ENCODE peak calls at places on chromosomes 7 and 10, in eight cellular contexts. S is HCT116, K is fibroblast of lung, I is GM23248, P is mesenchymal stem cell, T is endodermal cell, B is lower lobe of right lung, Z is PC-9. H is an unnamed sample. For H3K27me3, the result is how much of the 10 kb centered on the place peaks cover.

GRCh38 chr10:47141349-47141748 is 158.6 kb upstream of the GDF10 start:
- DNase-seq in S (no peak), Z (no peak), I (no peak), B (no peak), T (no peak), P (no peak), K (no peak), H (no peak)

GRCh38 chr10:12081879-12082560 is 13.3 kb downstream of the DHTKD1 start:
- DNase-seq in Z (no peak), B (no peak), I (peak), T (no peak), K (peak), P (peak), S (no peak), H (no peak)

GRCh38 chr10:3096149-3096548 is 28.8 kb downstream of the PFKP start:
- DNase-seq in T (no peak), B (no peak), Z (no peak), I (peak), P (peak), K (peak), S (no peak), H (peak)

GRCh38 chr7:103651558-103651957 is 205.6 kb upstream of the SLC26A5 start:
- DNase-seq in I (no peak), T (peak), P (no peak), K (no peak), S (no peak), B (no peak), Z (no peak), H (no peak)

GRCh38 chr10:51656467-51656866 is 42.9 kb downstream of the CSTF2T start:
- DNase-seq in I (no peak), Z (no peak), K (no peak), S (no peak), B (no peak), P (no peak), T (no peak), H (no peak)

GRCh38 chr7:138656952-138657351 is 44.2 kb downstream of the SVOPL start:
- DNase-seq in B (no peak), T (no peak), S (no peak), K (no peak), P (no peak), I (no peak), Z (no peak), H (no peak)

GRCh38 chr10:76430330-76430729 is 998.9 kb downstream of the LRMDA start:
- DNase-seq in B (no peak), P (peak), T (no peak), Z (no peak), S (no peak), I (peak), K (peak), H (no peak)

GRCh38 chr10:86642499-86642898 is 11.8 kb upstream of the OPN4 start:
- DNase-seq in T (no peak), B (no peak), I (peak), K (peak), P (peak), S (no peak), Z (no peak), H (peak)

GRCh38 chr7:142436601-142437000 is 178.7 kb upstream of the PRSS58 start:
- DNase-seq in B (no peak), S (no peak), P (peak), I (peak), K (peak), Z (no peak), T (no peak), H (no peak)

GRCh38 chr7:95599069-95599468 is 2.8 kb upstream of the PDK4 start:
- DNase-seq in K (no peak), I (no peak), Z (peak), P (no peak), B (no peak), S (no peak), T (no peak), H (no peak)

GRCh38 chr10:114703377-114704125 is 45.5 kb upstream of the ABLIM1 start:
- DNase-seq in I (peak), T (no peak), Z (no peak), B (no peak), S (no peak), P (no peak), K (no peak), H (no peak)

GRCh38 chr7:149859881-149860280 is 13.9 kb upstream of the ATP6V0E2 start:
- DNase-seq in B (no peak), K (no peak), P (no peak), T (no peak), S (no peak), Z (no peak), I (no peak), H (no peak)

GRCh38 chr7:157673573-157673972 is 336.8 kb downstream of the DNAJB6 start:
- DNase-seq in K (no peak), I (no peak), T (peak), B (no peak), P (no peak), Z (no peak), S (no peak), H (no peak)

GRCh38 chr10:29828978-29829377 is 194.2 kb upstream of the SVIL start:
- DNase-seq in P (no peak), S (no peak), Z (no peak), K (no peak), T (no peak), I (no peak), B (no peak), H (no peak)

GRCh38 chr7:26477381-26477780 is 185.7 kb downstream of the SNX10 start:
- DNase-seq in B (no peak), P (no peak), I (no peak), K (no peak), T (no peak), S (no peak), Z (no peak), H (no peak)

GRCh38 chr7:135759537-135759936 is 10.9 kb upstream of the FAM180A start:
- DNase-seq in S (no peak), T (no peak), B (no peak), P (no peak), I (no peak), K (no peak), Z (peak), H (no peak)

GRCh38 chr7:33986951-33987948 is 81.9 kb downstream of the BMPER start:
- DNase-seq in S (peak), B (no peak), T (no peak), I (peak), Z (peak), P (peak), K (peak), H (peak)

GRCh38 chr10:42755028-42755451 is 27.6 kb upstream of the BMS1 start:
- DNase-seq in Z (no peak), B (no peak), I (no peak), K (no peak), S (no peak), P (no peak), T (peak), H (no peak)
- H3K27me3 ChIP-seq in Z (under half), B (half or more), I (under half), K (under half), S (under half), P (under half), T (half or more), H (under half)

GRCh38 chr7:28549998-28550397 is 137.7 kb downstream of the CREB5 start:
- DNase-seq in T (no peak), S (no peak), P (no peak), I (no peak), K (no peak), B (no peak), Z (no peak), H (no peak)
- H3K27me3 ChIP-seq in T (under half), S (half or more), P (under half), I (under half), K (under half), B (under half), Z (under half), H (under half)

GRCh38 chr10:101144053-101144452 is 13.0 kb downstream of the TLX1 start:
- DNase-seq in P (no peak), Z (no peak), K (no peak), T (no peak), S (no peak), B (no peak), I (no peak), H (no peak)
- H3K27me3 ChIP-seq in P (half or more), Z (under half), K (half or more), T (half or more), S (under half), B (half or more), I (half or more), H (under half)

GRCh38 chr10:133038276-133038823 is 49.4 kb upstream of the ADGRA1 start:
- DNase-seq in S (no peak), Z (no peak), B (no peak), I (no peak), P (no peak), K (no peak), T (no peak), H (no peak)
- H3K27me3 ChIP-seq in S (under half), Z (half or more), B (under half), I (under half), P (under half), K (under half), T (under half), H (under half)

DNA sequence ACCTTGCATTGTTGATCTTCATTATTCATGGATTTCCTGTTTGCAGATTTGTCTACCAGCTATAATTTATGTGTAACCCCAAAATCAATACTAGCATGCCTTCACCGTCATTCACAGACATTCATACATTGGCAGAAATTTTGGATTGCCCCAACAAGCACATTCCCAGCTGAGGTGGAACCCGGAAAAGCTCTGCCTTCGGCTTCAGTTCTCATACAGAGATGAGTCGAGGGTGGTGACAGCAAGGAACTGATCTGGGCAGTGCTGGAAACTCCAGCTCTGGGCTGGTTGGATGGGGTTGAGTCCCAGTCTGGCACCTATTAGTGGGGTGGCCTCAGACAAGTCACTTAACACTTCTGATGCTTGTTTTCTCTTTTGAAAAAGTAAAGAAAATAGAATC is 267.5 kb downstream of the SNX13 start:
- DNase-seq in B (no peak), P (no peak), S (no peak), I (peak), K (no peak), T (no peak), Z (no peak), H (no peak)
- H3K27me3 ChIP-seq in B (under half), P (under half), S (under half), I (under half), K (under half), T (under half), Z (under half), H (under half)

GRCh38 chr10:97074256-97075145 is 111.3 kb downstream of the SLIT1 start:
- DNase-seq in Z (no peak), K (no peak), I (no peak), P (no peak), S (no peak), B (no peak), T (peak), H (no peak)
- H3K27me3 ChIP-seq in Z (under half), K (under half), I (under half), P (half or more), S (under half), B (under half), T (under half), H (under half)

GRCh38 chr7:151260471-151260870 is 12.0 kb upstream of the SMARCD3 start:
- DNase-seq in I (no peak), K (no peak), P (no peak), T (no peak), B (peak), S (no peak), Z (no peak), H (no peak)
- H3K27me3 ChIP-seq in I (under half), K (under half), P (half or more), T (under half), B (under half), S (under half), Z (half or more), H (under half)

DNA sequence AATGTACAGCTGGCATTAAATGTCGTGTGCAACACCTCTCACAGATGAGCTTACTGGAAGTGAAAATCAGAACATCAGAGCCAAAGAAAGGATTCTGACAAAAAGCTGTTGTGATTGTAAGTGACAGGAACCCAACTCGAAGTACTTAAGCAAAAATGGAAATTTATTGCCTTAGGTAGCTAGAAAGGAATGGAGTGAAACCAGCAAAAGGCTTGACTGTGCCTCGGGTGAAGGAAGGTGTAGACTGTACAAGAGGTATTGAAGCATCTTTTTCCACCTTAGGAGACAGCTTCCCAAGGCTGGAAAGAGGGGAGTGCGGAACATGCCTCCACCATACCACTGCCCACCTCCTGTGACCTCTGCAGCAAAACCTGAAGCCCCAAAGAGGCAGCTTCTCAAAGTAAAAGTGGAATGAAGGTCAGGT is 27.3 kb upstream of the ITGB1 start:
- DNase-seq in B (no peak), K (peak), P (no peak), T (no peak), I (no peak), S (no peak), Z (no peak), H (no peak)
- H3K27me3 ChIP-seq in B (under half), K (under half), P (under half), T (under half), I (under half), S (under half), Z (under half), H (under half)

H was measured in MG63.